ENCODE peak calls at places on chromosomes 2 and 18, in four cellular contexts. I is T-helper 17 cell, N is SJSA1, Y is NCI-H2081. W is an unnamed sample.

GRCh38 chr2:183035954-183036669 is 2.1 kb downstream of the NCKAP1 start:
- DNase-seq in I (no peak), N (no peak), Y (no peak), W (no peak)

GRCh38 chr18:60082282-60082681 is 182.5 kb downstream of the PMAIP1 start:
- DNase-seq in I (no peak), N (no peak), Y (no peak), W (no peak)

GRCh38 chr2:163884416-163884815 is 148.6 kb upstream of the FIGN start:
- DNase-seq in I (no peak), N (no peak), Y (no peak), W (no peak)

GRCh38 chr2:138395565-138396306 is 105.8 kb upstream of the SPOPL start:
- DNase-seq in I (no peak), N (no peak), Y (no peak), W (no peak)

GRCh38 chr2:23824777-23825212 is 102.1 kb downstream of the ATAD2B start:
- DNase-seq in I (no peak), N (no peak), Y (peak; percentile 60), W (peak; percentile 24)

GRCh38 chr18:44937985-44938384 is 257.3 kb downstream of the SETBP1 start:
- DNase-seq in I (no peak), N (no peak), Y (peak; percentile 37), W (peak; percentile 82)

GRCh38 chr2:101696272-101697123 is 1.0 kb upstream of the MAP4K4 start:
- DNase-seq in I (no peak), N (no peak), Y (peak; percentile 25), W (peak; percentile 20)

GRCh38 chr2:172095146-172095904 is 7.4 kb downstream of the DLX2 start:
- DNase-seq in I (peak; percentile 59), N (peak; percentile 89), Y (peak; percentile 43), W (no peak)

GRCh38 chr2:33598472-33599174 is 476 bp downstream of the FAM98A start:
- DNase-seq in I (no peak), N (no peak), Y (no peak), W (no peak)

GRCh38 chr2:38925982-38926381 is 36.3 kb downstream of the ARHGEF33 start:
- DNase-seq in I (no peak), N (no peak), Y (no peak), W (no peak)

GRCh38 chr2:169106125-169106524 is 36.8 kb downstream of the DHRS9 start:
- DNase-seq in I (no peak), N (no peak), Y (no peak), W (no peak)

GRCh38 chr18:36503477-36503876 is 206.0 kb downstream of the FHOD3 start:
- DNase-seq in I (no peak), N (no peak), Y (no peak), W (no peak)

GRCh38 chr2:2805263-2805662 is 474.2 kb upstream of the MYT1L start:
- DNase-seq in I (no peak), N (peak; percentile 30), Y (no peak), W (no peak)

GRCh38 chr2:70596293-70596692 is 42.7 kb upstream of the TGFA start:
- DNase-seq in I (no peak), N (no peak), Y (no peak), W (no peak)

GRCh38 chr2:173134703-173135102 is 59.1 kb downstream of the MAP3K20 start:
- DNase-seq in I (no peak), N (no peak), Y (no peak), W (no peak)

GRCh38 chr2:158973511-158973956 is 5.1 kb downstream of the TANC1 start:
- DNase-seq in I (no peak), N (no peak), Y (peak; percentile 44), W (peak; percentile 96)

GRCh38 chr2:6657872-6658271 is 207.8 kb downstream of the CMPK2 start:
- DNase-seq in I (no peak), N (no peak), Y (no peak), W (no peak)

GRCh38 chr2:41949541-41950439 is 98.0 kb upstream of the PKDCC start:
- DNase-seq in I (no peak), N (no peak), Y (no peak), W (no peak)

GRCh38 chr2:241909769-241910168 is 40.2 kb downstream of the RTP5 start:
- DNase-seq in I (no peak), N (no peak), Y (no peak), W (no peak)

GRCh38 chr2:20421336-20421987 is 25.4 kb upstream of the RHOB start:
- DNase-seq in I (no peak), N (no peak), Y (no peak), W (no peak)

GRCh38 chr2:189013677-189014380 is 39.7 kb downstream of the COL3A1 start:
- DNase-seq in I (no peak), N (no peak), Y (no peak), W (no peak)

W was measured in NCI-H2029 treated with DMSO at 0.1 percent for 48 hours.